ENCODE peak calls at places on chromosomes 7 and 10, in seven cellular contexts. X is mucosa of descending colon; U is Caki2; B is GM12865; T is kidney epithelial cell; H is activated CD4-positive, alpha-beta T cell treated with anti-CD3 and anti-CD28 coated beads, Interleukin-2, amount 50 U/mL, for 24 hours; L is non-pigmented ciliary epithelial cell. Z is an unnamed sample.

GRCh38 chr7:84188811-84189405 is 5.7 kb downstream of the SEMA3A start:
- DNase-seq in U (peak), T (no peak), L (no peak), X (no peak), H (no peak), B (no peak), Z (peak)

GRCh38 chr10:127228195-127228785 is 31.9 kb upstream of the INSYN2A start:
- DNase-seq in T (no peak), L (no peak), B (no peak), X (no peak), U (no peak), H (no peak), Z (no peak)

GRCh38 chr10:102627446-102628293 is 16.6 kb upstream of the TRIM8 start:
- DNase-seq in X (peak), H (no peak), T (no peak), L (no peak), U (peak), B (no peak), Z (no peak)

GRCh38 chr7:134920026-134920758 is 66.1 kb upstream of the AGBL3 start:
- DNase-seq in T (no peak), B (peak), L (peak), H (no peak), X (no peak), U (no peak), Z (no peak)

GRCh38 chr10:24176658-24177057 is 32.3 kb upstream of the KIAA1217 start:
- DNase-seq in T (no peak), X (no peak), U (no peak), H (no peak), L (no peak), B (no peak), Z (no peak)

GRCh38 chr10:91689731-91690168 is 56.9 kb upstream of the PPP1R3C start:
- DNase-seq in U (no peak), B (no peak), T (no peak), L (no peak), H (no peak), X (no peak), Z (no peak)

GRCh38 chr7:332646-333398 is 42.9 kb downstream of the FOXL3 start:
- DNase-seq in B (peak), X (peak), L (no peak), T (peak), U (peak), H (peak), Z (no peak)

GRCh38 chr7:105028004-105028403 is 14.0 kb downstream of the KMT2E start:
- DNase-seq in L (no peak), B (peak), U (no peak), X (no peak), T (no peak), H (no peak), Z (no peak)

GRCh38 chr10:25177093-25177753 is 2.4 kb downstream of the GPR158 start:
- DNase-seq in B (no peak), X (no peak), H (no peak), L (no peak), U (no peak), T (no peak), Z (no peak)

GRCh38 chr7:99557196-99557607 is 1.2 kb upstream of the ZNF655 start:
- DNase-seq in X (no peak), B (no peak), U (no peak), H (no peak), T (no peak), L (no peak), Z (peak)

GRCh38 chr7:2172311-2173183 is 60.2 kb downstream of the MAD1L1 start:
- DNase-seq in T (no peak), H (no peak), B (no peak), X (peak), U (no peak), L (peak), Z (no peak)

GRCh38 chr7:2909043-2909442 is 64.9 kb upstream of the GNA12 start:
- DNase-seq in X (no peak), U (no peak), B (no peak), H (no peak), T (no peak), L (no peak), Z (no peak)

GRCh38 chr10:62230344-62231138 is 38.1 kb downstream of the RTKN2 start:
- DNase-seq in X (no peak), B (no peak), H (no peak), L (no peak), T (no peak), U (no peak), Z (no peak)

GRCh38 chr10:34854147-34854601 is 39.1 kb upstream of the PARD3 start:
- DNase-seq in T (no peak), U (no peak), X (no peak), L (no peak), H (no peak), B (no peak), Z (no peak)

GRCh38 chr10:29355436-29355991 is 66.6 kb downstream of the LYZL1 start:
- DNase-seq in T (no peak), X (no peak), U (no peak), H (no peak), B (no peak), L (no peak), Z (no peak)

GRCh38 chr10:97974526-97975525 is 55.6 kb downstream of the CRTAC1 start:
- DNase-seq in U (no peak), H (no peak), T (no peak), X (no peak), B (no peak), L (no peak), Z (no peak)

GRCh38 chr7:2927592-2927991 is 83.5 kb upstream of the GNA12 start:
- DNase-seq in T (no peak), B (no peak), L (no peak), H (no peak), X (no peak), U (no peak), Z (no peak)

GRCh38 chr7:134433430-134433829 is 25.5 kb downstream of the AKR1B1 start:
- DNase-seq in X (no peak), L (no peak), U (no peak), T (no peak), H (no peak), B (no peak), Z (no peak)

GRCh38 chr10:79237801-79238520 is 109.3 kb upstream of the PPIF start:
- DNase-seq in L (no peak), U (no peak), X (no peak), H (no peak), B (no peak), T (no peak), Z (no peak)

GRCh38 chr10:23461557-23461956 is 22.7 kb downstream of the OTUD1 start:
- DNase-seq in L (no peak), H (no peak), X (no peak), T (no peak), B (no peak), U (no peak), Z (no peak)

GRCh38 chr7:122143376-122143750 is 686 bp downstream of the AASS start:
- DNase-seq in H (no peak), T (no peak), X (peak), L (no peak), B (peak), U (no peak), Z (peak)

GRCh38 chr7:31096882-31097258 is 44.8 kb downstream of the ADCYAP1R1 start:
- DNase-seq in H (no peak), U (no peak), X (no peak), B (no peak), T (no peak), L (no peak), Z (no peak)

GRCh38 chr7:8362723-8363369 is 70.6 kb upstream of the NXPH1 start:
- DNase-seq in X (no peak), H (no peak), B (no peak), T (no peak), L (no peak), U (no peak), Z (no peak)

GRCh38 chr10:42883993-42884983 is 101.7 kb downstream of the BMS1 start:
- DNase-seq in B (no peak), T (no peak), X (no peak), H (no peak), U (no peak), L (no peak), Z (no peak)

GRCh38 chr10:30557884-30558283 is 71.7 kb downstream of the LYZL2 start:
- DNase-seq in H (no peak), U (peak), L (peak), T (peak), X (no peak), B (no peak), Z (no peak)